ENCODE peak calls at places on chromosomes 12 and 14, in six cellular contexts. One of them, this sample, is unnamed.
A peak's percentile ranks its signal among the peaks of the same experiment; 100 is the strongest.

GRCh38 chr12:71195338-71195896 is 37.6 kb upstream of the TSPAN8 start:
- DNase-seq in left lung: no peak
- DNase-seq in ovary: no peak
- DNase-seq in neural progenitor cell: no peak
- DNase-seq in thoracic aorta: no peak
- DNase-seq in ascending aorta: no peak
- DNase-seq in this sample: no peak

GRCh38 chr14:23577004-23577681 is 1.4 kb downstream of the JPH4 start:
- DNase-seq in left lung: no peak
- DNase-seq in ovary: peak; percentile 50
- DNase-seq in neural progenitor cell: peak; percentile 67
- DNase-seq in thoracic aorta: no peak
- DNase-seq in ascending aorta: no peak
- DNase-seq in this sample: peak; percentile 36

GRCh38 chr12:131108171-131108955 is 154.7 kb downstream of the ADGRD1 start:
- DNase-seq in left lung: no peak
- DNase-seq in ovary: no peak
- DNase-seq in neural progenitor cell: no peak
- DNase-seq in thoracic aorta: no peak
- DNase-seq in ascending aorta: no peak
- DNase-seq in this sample: no peak

GRCh38 chr14:90658541-90658967 is 157.7 kb downstream of the TTC7B start:
- DNase-seq in left lung: peak; percentile 55
- DNase-seq in ovary: no peak
- DNase-seq in neural progenitor cell: no peak
- DNase-seq in thoracic aorta: no peak
- DNase-seq in ascending aorta: no peak
- DNase-seq in this sample: no peak

GRCh38 chr12:46946137-46946536 is 120.3 kb upstream of the SLC38A4 start:
- DNase-seq in left lung: no peak
- DNase-seq in ovary: no peak
- DNase-seq in neural progenitor cell: no peak
- DNase-seq in thoracic aorta: no peak
- DNase-seq in ascending aorta: no peak
- DNase-seq in this sample: no peak

GRCh38 chr14:105447651-105448640 is 26.7 kb upstream of the CRIP2 start:
- DNase-seq in left lung: no peak
- DNase-seq in ovary: no peak
- DNase-seq in neural progenitor cell: no peak
- DNase-seq in thoracic aorta: no peak
- DNase-seq in ascending aorta: no peak
- DNase-seq in this sample: no peak

GRCh38 chr14:95686935-95687334 is 709 bp downstream of the TCL1B start:
- DNase-seq in left lung: no peak
- DNase-seq in ovary: no peak
- DNase-seq in neural progenitor cell: no peak
- DNase-seq in thoracic aorta: no peak
- DNase-seq in ascending aorta: no peak
- DNase-seq in this sample: no peak

GRCh38 chr14:45838597-45838996 is 585.6 kb upstream of the MIS18BP1 start:
- DNase-seq in left lung: no peak
- DNase-seq in ovary: no peak
- DNase-seq in neural progenitor cell: peak; percentile 1
- DNase-seq in thoracic aorta: no peak
- DNase-seq in ascending aorta: no peak
- DNase-seq in this sample: no peak

GRCh38 chr12:3636328-3636727 is 116.6 kb downstream of the CRACR2A start:
- DNase-seq in left lung: no peak
- DNase-seq in ovary: no peak
- DNase-seq in neural progenitor cell: no peak
- DNase-seq in thoracic aorta: no peak
- DNase-seq in ascending aorta: no peak
- DNase-seq in this sample: no peak

GRCh38 chr12:95516757-95517156 is 34.5 kb downstream of the USP44 start:
- DNase-seq in left lung: no peak
- DNase-seq in ovary: no peak
- DNase-seq in neural progenitor cell: no peak
- DNase-seq in thoracic aorta: no peak
- DNase-seq in ascending aorta: no peak
- DNase-seq in this sample: no peak

GRCh38 chr12:69661386-69661785 is 37.7 kb downstream of the BEST3 start:
- DNase-seq in left lung: no peak
- DNase-seq in ovary: no peak
- DNase-seq in neural progenitor cell: no peak
- DNase-seq in thoracic aorta: no peak
- DNase-seq in ascending aorta: no peak
- DNase-seq in this sample: no peak

GRCh38 chr12:560666-561065 is 100.9 kb downstream of the B4GALNT3 start:
- DNase-seq in left lung: no peak
- DNase-seq in ovary: no peak
- DNase-seq in neural progenitor cell: no peak
- DNase-seq in thoracic aorta: no peak
- DNase-seq in ascending aorta: no peak
- DNase-seq in this sample: no peak

GRCh38 chr12:42958271-42958674 is 368.7 kb upstream of the PRICKLE1 start:
- DNase-seq in left lung: no peak
- DNase-seq in ovary: no peak
- DNase-seq in neural progenitor cell: no peak
- DNase-seq in thoracic aorta: no peak
- DNase-seq in ascending aorta: no peak
- DNase-seq in this sample: no peak

GRCh38 chr14:62031504-62031903 is 269.3 kb downstream of the SNAPC1 start:
- DNase-seq in left lung: no peak
- DNase-seq in ovary: no peak
- DNase-seq in neural progenitor cell: no peak
- DNase-seq in thoracic aorta: no peak
- DNase-seq in ascending aorta: no peak
- DNase-seq in this sample: no peak

GRCh38 chr14:75952489-75952888 is 29.3 kb downstream of the TGFB3 start:
- DNase-seq in left lung: no peak
- DNase-seq in ovary: no peak
- DNase-seq in neural progenitor cell: no peak
- DNase-seq in thoracic aorta: no peak
- DNase-seq in ascending aorta: no peak
- DNase-seq in this sample: no peak

GRCh38 chr14:29085546-29085945 is 319.0 kb downstream of the FOXG1 start:
- DNase-seq in left lung: no peak
- DNase-seq in ovary: no peak
- DNase-seq in neural progenitor cell: peak; percentile 49
- DNase-seq in thoracic aorta: no peak
- DNase-seq in ascending aorta: no peak
- DNase-seq in this sample: no peak

GRCh38 chr12:57759360-57759980 is 4.6 kb downstream of the MARCHF9 start:
- DNase-seq in left lung: no peak
- DNase-seq in ovary: no peak
- DNase-seq in neural progenitor cell: no peak
- DNase-seq in thoracic aorta: no peak
- DNase-seq in ascending aorta: no peak
- DNase-seq in this sample: peak; percentile 59

GRCh38 chr14:102140027-102140749 is 491 bp downstream of the WDR20 start:
- DNase-seq in left lung: peak; percentile 53
- DNase-seq in ovary: peak; percentile 25
- DNase-seq in neural progenitor cell: peak; percentile 64
- DNase-seq in thoracic aorta: no peak
- DNase-seq in ascending aorta: no peak
- DNase-seq in this sample: peak; percentile 47

GRCh38 chr12:48980953-48981756 is 3.0 kb downstream of the WNT1 start:
- DNase-seq in left lung: no peak
- DNase-seq in ovary: no peak
- DNase-seq in neural progenitor cell: peak; percentile 69
- DNase-seq in thoracic aorta: no peak
- DNase-seq in ascending aorta: no peak
- DNase-seq in this sample: no peak

GRCh38 chr14:104295681-104296387 is 157.4 kb downstream of the KIF26A start:
- DNase-seq in left lung: peak; percentile 22
- DNase-seq in ovary: peak; percentile 20
- DNase-seq in neural progenitor cell: no peak
- DNase-seq in thoracic aorta: no peak
- DNase-seq in ascending aorta: no peak
- DNase-seq in this sample: no peak

GRCh38 chr12:95763809-95764253 is 26.7 kb downstream of the NTN4 start:
- DNase-seq in left lung: no peak
- DNase-seq in ovary: no peak
- DNase-seq in neural progenitor cell: no peak
- DNase-seq in thoracic aorta: peak; percentile 11
- DNase-seq in ascending aorta: peak; percentile 66
- DNase-seq in this sample: peak; percentile 29

GRCh38 chr14:20722016-20722415 is 23.7 kb upstream of the EDDM3A start:
- DNase-seq in left lung: no peak
- DNase-seq in ovary: no peak
- DNase-seq in neural progenitor cell: no peak
- DNase-seq in thoracic aorta: no peak
- DNase-seq in ascending aorta: no peak
- DNase-seq in this sample: no peak

GRCh38 chr12:114434341-114434740 is 28.4 kb upstream of the TBX5 start:
- DNase-seq in left lung: no peak
- DNase-seq in ovary: no peak
- DNase-seq in neural progenitor cell: no peak
- DNase-seq in thoracic aorta: no peak
- DNase-seq in ascending aorta: no peak
- DNase-seq in this sample: no peak

GRCh38 chr12:78473136-78473535 is 391.4 kb upstream of the SYT1 start:
- DNase-seq in left lung: no peak
- DNase-seq in ovary: no peak
- DNase-seq in neural progenitor cell: no peak
- DNase-seq in thoracic aorta: no peak
- DNase-seq in ascending aorta: no peak
- DNase-seq in this sample: no peak

GRCh38 chr12:127943481-127944210 is 323.3 kb upstream of the TMEM132C start:
- DNase-seq in left lung: no peak
- DNase-seq in ovary: no peak
- DNase-seq in neural progenitor cell: no peak
- DNase-seq in thoracic aorta: no peak
- DNase-seq in ascending aorta: no peak
- DNase-seq in this sample: no peak

GRCh38 chr14:74951443-74952194 is 3.8 kb downstream of the PGF start:
- DNase-seq in left lung: no peak
- DNase-seq in ovary: no peak
- DNase-seq in neural progenitor cell: no peak
- DNase-seq in thoracic aorta: no peak
- DNase-seq in ascending aorta: no peak
- DNase-seq in this sample: no peak

GRCh38 chr12:5073838-5074237 is 30.2 kb downstream of the KCNA5 start:
- DNase-seq in left lung: no peak
- DNase-seq in ovary: no peak
- DNase-seq in neural progenitor cell: peak; percentile 57
- DNase-seq in thoracic aorta: no peak
- DNase-seq in ascending aorta: no peak
- DNase-seq in this sample: no peak

GRCh38 chr14:65431951-65432350 is 19.4 kb downstream of the FUT8 start:
- DNase-seq in left lung: no peak
- DNase-seq in ovary: no peak
- DNase-seq in neural progenitor cell: no peak
- DNase-seq in thoracic aorta: no peak
- DNase-seq in ascending aorta: no peak
- DNase-seq in this sample: no peak

GRCh38 chr12:124548854-124549378 is 18.5 kb downstream of the NCOR2 start:
- DNase-seq in left lung: peak; percentile 77
- DNase-seq in ovary: peak; percentile 69
- DNase-seq in neural progenitor cell: no peak
- DNase-seq in thoracic aorta: no peak
- DNase-seq in ascending aorta: peak; percentile 83
- DNase-seq in this sample: peak; percentile 53

GRCh38 chr12:108772247-108772646 is 40.9 kb upstream of the CORO1C start:
- DNase-seq in left lung: no peak
- DNase-seq in ovary: no peak
- DNase-seq in neural progenitor cell: no peak
- DNase-seq in thoracic aorta: no peak
- DNase-seq in ascending aorta: no peak
- DNase-seq in this sample: no peak

GRCh38 chr14:103057372-103058208 is at the start of gene CDC42BPB:
- DNase-seq in left lung: peak; percentile 89
- DNase-seq in ovary: peak; percentile 89
- DNase-seq in neural progenitor cell: peak; percentile 98
- DNase-seq in thoracic aorta: peak; percentile 38
- DNase-seq in ascending aorta: peak; percentile 93
- DNase-seq in this sample: peak; percentile 93

GRCh38 chr14:91927800-91928199 is 19.7 kb downstream of the FBLN5 start:
- DNase-seq in left lung: no peak
- DNase-seq in ovary: no peak
- DNase-seq in neural progenitor cell: no peak
- DNase-seq in thoracic aorta: no peak
- DNase-seq in ascending aorta: no peak
- DNase-seq in this sample: no peak
- H3K4me3 ChIP-seq in left lung: no peak overlapping the region
- H3K4me3 ChIP-seq in ovary: no peak overlapping the region
- H3K4me3 ChIP-seq in neural progenitor cell: no peak overlapping the region
- H3K4me3 ChIP-seq in thoracic aorta: peak overlapping the region; percentile 10
- H3K4me3 ChIP-seq in ascending aorta: no peak overlapping the region
- H3K4me3 ChIP-seq in this sample: no peak overlapping the region

DNA sequence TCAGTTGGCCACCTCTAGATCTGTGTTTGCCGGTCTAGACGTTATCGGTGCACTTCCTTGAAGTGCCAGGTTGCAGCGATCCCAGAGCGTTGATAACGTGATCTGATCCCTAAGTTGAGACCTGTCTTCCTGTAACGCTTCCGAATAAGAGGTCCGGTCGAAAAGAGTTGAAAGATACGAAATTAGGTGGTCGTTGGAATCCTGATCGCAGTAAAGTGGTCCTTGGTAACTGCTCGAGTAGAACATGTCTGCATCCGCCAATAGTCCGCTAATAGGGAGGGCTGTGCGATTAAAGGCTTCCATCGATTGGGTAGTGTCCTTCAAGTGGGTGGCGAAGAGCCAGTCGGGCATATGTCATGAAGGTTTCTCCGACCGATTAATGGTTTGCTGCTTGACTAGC is 2.7 kb downstream of the SRSF5 start:
- DNase-seq in left lung: no peak
- DNase-seq in ovary: peak; percentile 23
- DNase-seq in neural progenitor cell: no peak
- DNase-seq in thoracic aorta: no peak
- DNase-seq in ascending aorta: no peak
- DNase-seq in this sample: peak; percentile 29
- H3K4me1 ChIP-seq in left lung: peaks cover 14% of the 10 kb centered on the region
- H3K4me1 ChIP-seq in ovary: peaks cover 13% of the 10 kb centered on the region
- H3K4me1 ChIP-seq in neural progenitor cell: peaks cover 20% of the 10 kb centered on the region
- H3K4me1 ChIP-seq in thoracic aorta: peaks cover 50% of the 10 kb centered on the region
- H3K4me1 ChIP-seq in ascending aorta: peaks cover 41% of the 10 kb centered on the region
- H3K4me1 ChIP-seq in this sample: peaks cover 46% of the 10 kb centered on the region

DNA sequence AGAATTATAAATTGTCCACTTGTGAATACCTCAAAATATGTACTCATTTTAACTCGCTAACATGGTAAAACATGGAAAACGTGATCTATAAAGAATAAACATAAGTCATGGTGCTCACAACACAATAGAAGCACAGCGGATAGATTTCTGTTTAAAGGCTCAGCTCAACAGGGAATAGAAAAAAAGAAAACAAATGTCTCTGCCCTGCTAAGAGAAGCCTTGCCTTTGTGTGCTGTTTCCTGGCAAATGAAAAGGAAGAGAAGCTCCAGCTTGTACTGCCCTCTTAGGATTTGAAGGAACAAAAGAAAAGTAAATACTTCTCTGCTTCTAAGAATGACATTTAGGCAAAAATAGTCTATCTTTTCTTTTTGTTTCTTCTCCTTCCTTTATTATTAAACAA is 121.0 kb upstream of the KRR1 start:
- DNase-seq in left lung: no peak
- DNase-seq in ovary: no peak
- DNase-seq in neural progenitor cell: peak; percentile 77
- DNase-seq in thoracic aorta: no peak
- DNase-seq in ascending aorta: no peak
- DNase-seq in this sample: no peak
- H3K27ac ChIP-seq in left lung: no peak overlapping the region
- H3K27ac ChIP-seq in ovary: no peak overlapping the region
- H3K27ac ChIP-seq in neural progenitor cell: no peak overlapping the region
- H3K27ac ChIP-seq in thoracic aorta: no peak overlapping the region
- H3K27ac ChIP-seq in ascending aorta: no peak overlapping the region
- H3K27ac ChIP-seq in this sample: no peak overlapping the region

GRCh38 chr14:99258341-99258781 is 13.6 kb downstream of the BCL11B start:
- DNase-seq in left lung: no peak
- DNase-seq in ovary: no peak
- DNase-seq in neural progenitor cell: no peak
- DNase-seq in thoracic aorta: no peak
- DNase-seq in ascending aorta: no peak
- DNase-seq in this sample: no peak
- H3K4me3 ChIP-seq in left lung: no peak overlapping the region
- H3K4me3 ChIP-seq in ovary: peak overlapping the region; percentile 21
- H3K4me3 ChIP-seq in neural progenitor cell: no peak overlapping the region
- H3K4me3 ChIP-seq in thoracic aorta: no peak overlapping the region
- H3K4me3 ChIP-seq in ascending aorta: no peak overlapping the region
- H3K4me3 ChIP-seq in this sample: no peak overlapping the region

This sample was measured in body of pancreas.